ENCODE peak calls at places on chromosomes 7 and 10, in six cellular contexts. R is transverse colon, I is HL-60, A is endothelial cell of umbilical vein, M is HCT116, G is SK-N-MC. W is an unnamed sample.

GRCh38 chr10:7908541-7909210 is 90.4 kb downstream of the TAF3 start:
- DNase-seq in R (no peak), I (no peak), A (no peak), M (no peak), G (no peak), W (no peak)

GRCh38 chr10:124285587-124286527 is 132.9 kb downstream of the OAT start:
- DNase-seq in R (no peak), I (no peak), A (no peak), M (no peak), G (no peak), W (no peak)

GRCh38 chr10:17021661-17022060 is 108.0 kb downstream of the CUBN start:
- DNase-seq in R (no peak), I (no peak), A (no peak), M (no peak), G (no peak), W (no peak)

GRCh38 chr7:16130127-16131110 is 290.9 kb downstream of the CRPPA start:
- DNase-seq in R (no peak), I (no peak), A (peak), M (no peak), G (no peak), W (no peak)

GRCh38 chr7:82158327-82158726 is 285.2 kb downstream of the CACNA2D1 start:
- DNase-seq in R (no peak), I (no peak), A (no peak), M (no peak), G (no peak), W (no peak)

GRCh38 chr10:91652364-91652763 is 19.5 kb upstream of the PPP1R3C start:
- DNase-seq in R (no peak), I (no peak), A (no peak), M (peak), G (no peak), W (no peak)

GRCh38 chr10:72691470-72692056 is 380 bp upstream of the MCU start:
- DNase-seq in R (no peak), I (peak), A (no peak), M (peak), G (no peak), W (no peak)

GRCh38 chr7:82578430-82578829 is 134.9 kb upstream of the CACNA2D1 start:
- DNase-seq in R (no peak), I (no peak), A (peak), M (no peak), G (no peak), W (no peak)

GRCh38 chr10:6840766-6841165 is 260.7 kb upstream of the PRKCQ start:
- DNase-seq in R (no peak), I (no peak), A (no peak), M (no peak), G (no peak), W (no peak)

GRCh38 chr7:151313857-151314256 is 27.8 kb upstream of the NUB1 start:
- DNase-seq in R (no peak), I (no peak), A (no peak), M (no peak), G (no peak), W (no peak)

GRCh38 chr10:124105045-124105444 is 11.6 kb upstream of the CHST15 start:
- DNase-seq in R (no peak), I (no peak), A (no peak), M (no peak), G (no peak), W (no peak)

GRCh38 chr10:105023706-105024105 is 382.6 kb downstream of the SORCS3 start:
- DNase-seq in R (no peak), I (no peak), A (no peak), M (no peak), G (no peak), W (no peak)

GRCh38 chr10:88196298-88196697 is 332.9 kb downstream of the PTEN start:
- DNase-seq in R (no peak), I (no peak), A (no peak), M (no peak), G (no peak), W (no peak)

GRCh38 chr7:49038821-49039358 is 114.5 kb downstream of the CDC14C start:
- DNase-seq in R (no peak), I (no peak), A (no peak), M (no peak), G (no peak), W (no peak)

GRCh38 chr7:149872419-149873073 is 1.2 kb upstream of the ATP6V0E2 start:
- DNase-seq in R (peak), I (peak), A (peak), M (no peak), G (no peak), W (peak)

GRCh38 chr7:5428470-5429252 is 5.0 kb upstream of the TNRC18 start:
- DNase-seq in R (peak), I (peak), A (peak), M (no peak), G (no peak), W (no peak)

GRCh38 chr10:71342850-71343773 is 24.1 kb downstream of the SLC29A3 start:
- DNase-seq in R (peak), I (peak), A (no peak), M (no peak), G (no peak), W (no peak)

GRCh38 chr10:1376384-1376945 is 320.3 kb downstream of the WDR37 start:
- DNase-seq in R (no peak), I (no peak), A (no peak), M (no peak), G (no peak), W (no peak)

GRCh38 chr10:1374901-1375804 is 319.0 kb downstream of the WDR37 start:
- DNase-seq in R (no peak), I (no peak), A (no peak), M (no peak), G (no peak), W (no peak)

GRCh38 chr10:1374501-1374900 is 318.3 kb downstream of the WDR37 start:
- DNase-seq in R (no peak), I (no peak), A (no peak), M (no peak), G (no peak), W (no peak)

GRCh38 chr10:1377231-1377630 is 321.0 kb downstream of the WDR37 start:
- DNase-seq in R (no peak), I (no peak), A (no peak), M (no peak), G (no peak), W (no peak)

GRCh38 chr10:1375805-1376170 is 319.6 kb downstream of the WDR37 start:
- DNase-seq in R (no peak), I (no peak), A (no peak), M (no peak), G (no peak), W (no peak)
- TF ChIP-seq POLR2AphosphoS5 in R (no peak), I (no peak), A (no peak), M (no peak), G (no peak), W (no peak)

DNA sequence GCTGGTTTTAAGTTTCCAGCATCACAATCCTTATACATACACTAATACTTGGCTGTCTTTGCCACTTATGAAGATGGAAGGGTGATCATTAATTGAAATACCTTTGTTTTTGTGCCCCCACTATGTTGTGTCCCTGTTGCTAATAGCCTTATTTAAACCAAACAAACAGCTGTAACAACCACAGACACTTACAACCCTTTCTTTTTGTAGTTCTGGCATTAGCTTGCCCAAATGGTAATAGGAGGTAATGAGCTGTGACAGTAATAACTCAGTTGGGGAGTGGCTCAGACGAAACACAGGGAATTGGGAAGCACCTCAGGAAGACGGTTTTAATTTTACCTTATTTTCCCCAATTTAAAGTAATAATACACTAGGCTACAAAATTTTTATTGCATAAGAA is 83.3 kb downstream of the MDFIC start:
- DNase-seq in R (no peak), I (no peak), A (no peak), M (no peak), G (no peak), W (no peak)
- H3K27ac ChIP-seq in R (no peak), I (no peak), A (no peak), M (no peak), G (no peak), W (no peak)

DNA sequence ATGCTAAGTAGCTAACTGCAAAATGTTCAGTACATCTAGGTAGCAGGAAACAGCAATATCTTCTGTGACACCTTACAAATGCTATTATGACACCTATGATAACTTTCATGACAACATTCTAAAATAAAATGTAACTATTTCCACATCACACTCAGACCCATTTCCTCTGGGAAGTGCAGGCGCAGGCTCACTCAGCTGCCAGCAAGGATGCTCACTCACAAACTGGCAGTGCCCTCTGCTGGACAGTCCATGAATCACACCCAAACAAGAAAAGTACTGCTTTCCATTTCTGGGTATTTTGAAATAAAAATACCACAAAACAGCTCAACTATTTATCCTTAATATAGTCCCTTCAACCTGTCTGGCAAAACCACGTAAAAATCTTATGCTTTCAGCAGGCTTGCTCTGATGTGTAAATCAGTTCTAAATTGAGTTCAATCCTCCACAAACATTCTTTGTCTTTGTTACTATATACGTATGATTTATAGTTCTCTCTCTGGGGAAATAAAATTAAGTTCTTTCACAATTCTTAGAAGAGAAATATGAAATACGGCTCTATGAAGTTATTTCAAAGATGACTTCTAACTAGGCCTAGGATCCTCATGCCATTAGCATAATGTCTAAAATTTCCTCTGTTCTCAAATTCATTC is 176.6 kb downstream of the PARD3 start:
- DNase-seq in R (peak), I (peak), A (peak), M (peak), G (peak), W (peak)
- TF ChIP-seq POLR2AphosphoS5 in R (no peak), I (no peak), A (no peak), M (no peak), G (no peak), W (peak)

GRCh38 chr10:36759111-36759805 is 366.1 kb upstream of the ANKRD30A start:
- DNase-seq in R (no peak), I (no peak), A (no peak), M (no peak), G (no peak), W (no peak)
- H3K27ac ChIP-seq in R (no peak), I (no peak), A (no peak), M (no peak), G (no peak), W (no peak)

GRCh38 chr10:101783736-101784118 is 481 bp upstream of the NPM3 start:
- DNase-seq in R (no peak), I (no peak), A (no peak), M (no peak), G (no peak), W (no peak)
- TF ChIP-seq POLR2AphosphoS5 in R (no peak), I (no peak), A (no peak), M (peak), G (no peak), W (no peak)

DNA sequence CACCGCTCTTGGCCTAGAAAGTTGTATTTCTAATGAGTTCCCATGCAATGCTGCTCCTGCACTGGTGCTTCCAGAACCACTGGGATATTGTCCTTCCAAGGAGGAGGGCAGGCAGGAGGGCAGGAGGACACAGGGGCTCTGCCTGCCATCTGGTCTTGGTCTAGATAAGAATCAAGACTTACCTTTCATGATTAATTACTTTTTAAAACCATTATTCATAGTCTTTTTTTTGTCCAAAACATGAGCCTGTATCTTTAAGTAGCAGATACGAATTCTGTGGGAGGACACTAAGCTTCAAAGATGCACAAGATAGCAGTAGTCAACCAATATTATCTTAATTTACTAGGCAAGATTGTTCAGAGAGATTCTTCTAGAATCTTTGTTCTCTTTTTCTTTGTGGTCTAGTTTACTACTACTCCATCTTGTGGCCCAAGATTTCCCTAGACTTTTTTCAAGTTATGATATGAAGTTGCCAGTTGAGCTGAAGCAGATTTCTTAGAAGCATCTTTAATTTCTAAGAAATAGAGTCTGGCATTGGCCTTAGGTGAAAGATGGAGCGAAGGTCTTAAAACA is 57.6 kb downstream of the RBM33 start:
- DNase-seq in R (no peak), I (no peak), A (no peak), M (no peak), G (no peak), W (no peak)
- H3K27ac ChIP-seq in R (no peak), I (no peak), A (no peak), M (no peak), G (no peak), W (no peak)

DNA sequence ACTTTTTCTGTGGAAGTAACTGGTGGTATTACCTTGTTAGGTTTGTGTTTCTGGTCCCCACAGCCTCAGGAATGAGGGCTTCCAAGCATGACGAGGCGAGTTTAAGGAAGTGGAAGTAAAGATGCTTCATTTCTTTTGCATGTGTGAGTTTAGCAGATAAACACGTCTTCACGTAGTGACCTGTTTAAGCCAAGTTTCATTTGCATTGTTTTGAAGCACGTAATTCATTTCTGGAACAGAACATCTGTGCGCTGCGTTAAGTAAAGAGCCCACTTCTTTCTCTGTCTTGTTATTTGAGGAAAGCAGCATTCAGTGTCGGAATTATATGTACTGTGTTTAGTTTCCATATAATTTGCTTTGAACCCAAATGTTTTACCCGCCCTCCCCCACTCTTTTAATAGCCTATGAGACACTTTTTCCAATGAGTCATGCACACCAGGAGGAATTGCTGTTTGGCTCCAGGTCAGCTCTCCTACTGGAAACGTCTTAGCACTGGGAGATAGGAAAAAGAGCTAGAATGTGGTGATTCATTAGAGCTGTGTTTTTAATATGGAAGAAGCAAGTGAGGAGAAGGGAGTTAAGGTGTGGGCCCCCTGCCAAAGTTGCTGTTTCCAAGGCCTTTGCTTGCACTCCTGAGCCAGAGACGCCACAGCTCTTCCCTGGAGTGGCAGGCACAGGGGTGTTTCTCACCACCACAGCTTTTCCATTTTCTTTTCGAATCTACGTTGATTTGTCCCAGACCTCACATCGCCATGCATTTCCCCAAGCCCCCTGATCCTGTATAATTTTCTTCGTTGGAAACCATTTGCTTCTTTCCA is 36.8 kb downstream of the BTBD16 start:
- DNase-seq in R (peak), I (no peak), A (peak), M (peak), G (no peak), W (peak)
- TF ChIP-seq POLR2AphosphoS5 in R (peak), I (no peak), A (peak), M (peak), G (no peak), W (peak)